ENCODE peak calls at places on chromosomes 12 and 14, in four cellular contexts. K is AG04450, S is left ventricle myocardium inferior, G is psoas muscle. L is an unnamed sample.

GRCh38 chr14:96255501-96256366 is at the start of gene BDKRB1:
- DNase-seq in K (peak), S (no peak), G (no peak), L (no peak)

GRCh38 chr12:125376422-125376821 is 311.2 kb downstream of the AACS start:
- DNase-seq in K (no peak), S (no peak), G (no peak), L (no peak)

GRCh38 chr12:95796225-95796981 is 5.8 kb upstream of the NTN4 start:
- DNase-seq in K (no peak), S (no peak), G (no peak), L (no peak)

GRCh38 chr12:69151254-69151751 is 88.1 kb upstream of the CPSF6 start:
- DNase-seq in K (no peak), S (no peak), G (no peak), L (no peak)

GRCh38 chr12:90086281-90086680 is 377.6 kb upstream of the ATP2B1 start:
- DNase-seq in K (no peak), S (no peak), G (no peak), L (no peak)

GRCh38 chr14:23704890-23705289 is 68.7 kb downstream of the DHRS2 start:
- DNase-seq in K (no peak), S (no peak), G (no peak), L (no peak)

GRCh38 chr14:78805586-78805985 is 635.4 kb downstream of the NRXN3 start:
- DNase-seq in K (no peak), S (no peak), G (no peak), L (no peak)

GRCh38 chr12:99505805-99506204 is 141.7 kb upstream of the GARIN6 start:
- DNase-seq in K (no peak), S (no peak), G (no peak), L (no peak)

GRCh38 chr12:127290251-127290650 is 976.7 kb upstream of the TMEM132C start:
- DNase-seq in K (no peak), S (no peak), G (no peak), L (no peak)

GRCh38 chr14:51597511-51597920 is 54.2 kb upstream of the FRMD6 start:
- DNase-seq in K (no peak), S (no peak), G (no peak), L (no peak)

GRCh38 chr14:83255015-83255726 is 1721.5 kb upstream of the SEL1L start:
- DNase-seq in K (no peak), S (no peak), G (no peak), L (no peak)

GRCh38 chr12:111035578-111036301 is 115.4 kb upstream of the MYL2 start:
- DNase-seq in K (no peak), S (no peak), G (no peak), L (no peak)

GRCh38 chr14:78341827-78342389 is 171.7 kb downstream of the NRXN3 start:
- DNase-seq in K (no peak), S (no peak), G (no peak), L (no peak)

GRCh38 chr14:56342419-56342901 is 224.2 kb downstream of the PELI2 start:
- DNase-seq in K (no peak), S (no peak), G (no peak), L (no peak)

GRCh38 chr12:1534708-1535107 is 59.7 kb downstream of the FBXL14 start:
- DNase-seq in K (no peak), S (no peak), G (no peak), L (no peak)

GRCh38 chr14:99389171-99389826 is 91.4 kb downstream of the SETD3 start:
- DNase-seq in K (no peak), S (no peak), G (peak), L (no peak)

GRCh38 chr14:103442288-103442687 is 57.1 kb downstream of the MARK3 start:
- DNase-seq in K (no peak), S (no peak), G (no peak), L (no peak)

GRCh38 chr14:68466491-68466977 is 326.3 kb downstream of the ZFP36L1 start:
- DNase-seq in K (peak), S (no peak), G (no peak), L (no peak)

GRCh38 chr12:58148405-58148804 is 207.0 kb downstream of the ATP23 start:
- DNase-seq in K (peak), S (no peak), G (no peak), L (no peak)

GRCh38 chr14:94536836-94537235 is 24.4 kb upstream of the SERPINA4 start:
- DNase-seq in K (no peak), S (no peak), G (no peak), L (no peak)

GRCh38 chr12:33710548-33710947 is 270.9 kb upstream of the SYT10 start:
- DNase-seq in K (no peak), S (no peak), G (no peak), L (no peak)

DNA sequence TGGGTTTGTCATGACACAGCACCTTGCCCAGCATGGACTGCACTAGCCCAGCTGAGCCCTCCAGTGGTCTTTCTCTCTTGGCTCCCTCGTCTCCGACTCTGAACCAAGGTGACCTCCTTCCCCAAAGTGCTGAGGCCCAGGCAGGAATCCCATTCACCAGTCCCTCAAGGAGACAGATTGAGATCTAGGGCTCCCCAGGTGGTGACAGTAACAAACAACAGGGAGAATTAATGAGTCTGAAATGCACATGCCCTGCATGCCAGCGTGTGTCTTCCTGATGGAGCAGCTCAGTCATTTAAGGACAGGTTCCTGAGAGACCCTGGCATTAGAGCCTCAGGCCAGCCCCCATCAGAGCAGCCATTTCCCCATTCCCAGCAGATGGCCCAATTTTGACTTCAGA is 51.4 kb upstream of the OAS1 start:
- DNase-seq in K (no peak), S (no peak), G (no peak), L (no peak)
- TF ChIP-seq CTCF in K (no peak), S (no peak), G (no peak), L (no peak)

DNA sequence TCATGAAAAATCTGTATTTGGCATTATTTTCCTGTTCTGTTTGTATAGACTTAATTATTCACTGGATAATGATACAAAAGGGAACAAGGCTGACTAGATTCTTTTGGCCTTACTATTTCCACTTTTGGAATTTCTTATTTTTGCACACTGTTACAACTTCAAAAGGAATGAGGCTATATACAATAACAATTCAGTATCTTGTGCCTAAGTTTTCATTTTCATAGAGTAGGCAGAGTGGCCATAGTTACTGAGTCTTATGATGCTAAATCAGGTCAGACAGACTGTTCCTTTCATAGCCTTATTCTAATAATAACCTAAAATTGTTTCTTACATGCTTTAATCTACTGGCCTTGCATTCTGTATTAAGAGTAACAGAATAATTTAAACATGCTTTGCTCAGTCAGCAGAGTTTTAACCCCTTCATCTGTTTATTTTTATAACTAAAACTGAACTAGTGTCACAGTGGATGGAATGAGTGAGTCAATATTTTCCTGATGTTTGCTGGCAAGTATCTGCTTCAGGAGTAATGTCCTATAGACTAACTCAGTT is 10.5 kb downstream of the TTC8 start:
- DNase-seq in K (peak), S (no peak), G (no peak), L (no peak)
- H3K27ac ChIP-seq in K (no peak), S (peak), G (no peak), L (peak)

GRCh38 chr14:41605550-41606248 is 977 bp upstream of the LRFN5 start:
- DNase-seq in K (no peak), S (no peak), G (peak), L (no peak)
- H3K4me3 ChIP-seq in K (peak), S (peak), G (peak), L (no peak)

DNA sequence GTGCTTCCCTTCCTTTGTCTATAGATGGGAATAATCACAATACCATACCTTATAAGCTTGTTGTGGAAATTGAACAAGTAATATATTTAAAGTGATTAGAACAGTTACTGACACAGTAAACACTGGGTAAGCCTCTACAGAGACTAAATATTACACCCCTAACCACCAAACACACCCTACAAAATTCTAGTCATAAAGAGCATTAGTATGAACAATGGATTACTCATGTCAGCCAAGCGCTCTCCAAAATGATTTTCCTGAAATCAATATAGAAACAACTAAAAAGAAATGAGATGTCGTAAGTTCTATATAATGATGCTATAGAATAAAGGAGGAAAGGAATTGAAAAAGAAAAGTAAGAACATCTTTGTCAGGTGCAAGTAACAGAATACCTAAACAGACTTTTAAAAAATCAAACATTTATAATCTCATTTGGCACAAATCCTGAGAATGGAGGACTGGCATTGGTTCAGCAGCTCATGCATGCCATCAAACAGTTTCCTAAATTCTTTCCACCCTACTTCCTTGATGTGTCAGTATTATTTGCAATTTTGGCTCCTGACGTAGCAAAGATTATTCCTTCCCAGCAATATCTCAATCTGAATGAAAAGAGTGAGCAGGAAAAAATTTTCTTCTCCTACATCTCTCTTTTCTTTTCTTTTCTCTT is 118.0 kb downstream of the SINHCAF start:
- DNase-seq in K (no peak), S (no peak), G (no peak), L (no peak)
- TF ChIP-seq CTCF in K (no peak), S (no peak), G (no peak), L (no peak)

DNA sequence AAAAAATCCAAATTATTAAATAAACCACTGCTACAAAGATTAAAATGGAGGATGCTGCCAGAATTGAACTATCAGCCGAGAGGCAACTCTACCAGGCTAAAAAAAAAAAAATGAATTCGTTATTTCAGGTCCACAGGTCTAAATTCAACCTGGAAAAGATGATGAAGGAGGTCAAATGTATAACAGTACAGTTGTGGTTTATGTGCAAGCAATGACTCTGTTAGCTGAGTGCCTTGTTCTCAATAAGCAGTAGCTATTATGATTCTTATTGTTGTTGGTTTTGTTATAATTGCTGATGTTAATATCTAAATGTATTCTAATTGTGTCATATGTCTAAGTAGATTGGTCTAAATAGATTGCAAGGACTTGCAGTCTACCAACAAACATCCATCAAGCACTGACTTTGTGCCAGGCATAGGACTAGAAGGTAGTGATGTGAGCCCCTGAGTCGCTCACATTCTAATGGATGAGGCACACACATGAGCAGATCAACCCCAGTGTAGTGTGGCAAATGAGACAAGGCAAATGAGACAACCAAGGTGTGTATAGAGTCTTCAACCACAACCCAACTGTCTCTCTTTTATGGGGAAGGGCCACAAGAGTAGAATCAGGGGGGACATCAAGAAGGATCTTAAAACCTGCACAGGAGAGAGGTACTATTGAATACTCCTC is 77.0 kb upstream of the PLEKHG7 start:
- DNase-seq in K (no peak), S (no peak), G (no peak), L (no peak)
- H3K27ac ChIP-seq in K (no peak), S (no peak), G (no peak), L (no peak)

GRCh38 chr12:6751767-6752166 is 1.2 kb downstream of the MLF2 start:
- DNase-seq in K (no peak), S (no peak), G (no peak), L (no peak)
- H3K4me3 ChIP-seq in K (peak), S (peak), G (peak), L (peak)

GRCh38 chr14:105531088-105531957 is 4.9 kb downstream of the TMEM121 start:
- DNase-seq in K (no peak), S (no peak), G (peak), L (no peak)

GRCh38 chr14:105533391-105533790 is 7.0 kb downstream of the TMEM121 start:
- DNase-seq in K (no peak), S (no peak), G (peak), L (no peak)

GRCh38 chr14:105532111-105532623 is 5.8 kb downstream of the TMEM121 start:
- DNase-seq in K (no peak), S (no peak), G (peak), L (no peak)

GRCh38 chr14:105533811-105534498 is 7.6 kb downstream of the TMEM121 start:
- DNase-seq in K (no peak), S (no peak), G (peak), L (no peak)

DNA sequence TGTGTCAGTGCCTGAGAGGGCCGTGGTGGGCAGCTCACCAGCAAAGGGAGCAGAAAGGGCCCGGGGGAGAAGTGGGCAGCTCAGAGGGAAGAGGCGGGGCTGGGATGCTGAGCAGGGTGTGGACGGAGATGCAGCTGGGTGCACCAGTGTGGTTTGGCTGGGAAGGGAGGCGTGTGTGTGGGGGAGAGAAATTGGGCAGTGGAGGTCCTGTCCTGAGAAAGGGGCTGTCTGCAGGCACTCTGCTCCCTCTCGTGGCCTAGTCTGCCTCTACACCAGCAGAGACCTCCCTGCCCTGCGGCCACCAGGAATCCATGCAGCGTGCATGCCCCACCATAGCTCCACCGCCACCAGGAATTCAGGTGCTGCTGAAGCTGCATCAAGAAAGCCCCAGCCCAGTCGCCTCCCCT is 6.4 kb downstream of the TMEM121 start:
- DNase-seq in K (no peak), S (no peak), G (peak), L (no peak)
- TF ChIP-seq CTCF in K (peak), S (peak), G (no peak), L (no peak)

GRCh38 chr14:55327179-55327578 is 56.0 kb downstream of the FBXO34 start:
- DNase-seq in K (no peak), S (no peak), G (no peak), L (no peak)

GRCh38 chr14:55333785-55334485 is 62.7 kb downstream of the FBXO34 start:
- DNase-seq in K (peak), S (no peak), G (no peak), L (no peak)

GRCh38 chr14:55328317-55328716 is 57.1 kb downstream of the FBXO34 start:
- DNase-seq in K (no peak), S (no peak), G (no peak), L (no peak)

GRCh38 chr14:55332654-55333570 is 61.7 kb downstream of the FBXO34 start:
- DNase-seq in K (no peak), S (no peak), G (no peak), L (no peak)

GRCh38 chr14:55329999-55330710 is 58.9 kb downstream of the FBXO34 start:
- DNase-seq in K (no peak), S (no peak), G (no peak), L (no peak)
- H3K27ac ChIP-seq in K (no peak), S (no peak), G (no peak), L (peak)

GRCh38 chr12:65649126-65649525 is 175.2 kb upstream of the HMGA2 start:
- DNase-seq in K (peak), S (no peak), G (no peak), L (no peak)

GRCh38 chr12:65647074-65647473 is 177.2 kb upstream of the HMGA2 start:
- DNase-seq in K (no peak), S (no peak), G (no peak), L (no peak)

GRCh38 chr12:65651060-65651459 is 173.2 kb upstream of the HMGA2 start:
- DNase-seq in K (no peak), S (no peak), G (no peak), L (no peak)

GRCh38 chr12:65646127-65646643 is 178.1 kb upstream of the HMGA2 start:
- DNase-seq in K (no peak), S (no peak), G (no peak), L (no peak)

GRCh38 chr12:65648461-65648860 is 175.8 kb upstream of the HMGA2 start:
- DNase-seq in K (no peak), S (no peak), G (no peak), L (no peak)
- H3K4me3 ChIP-seq in K (no peak), S (no peak), G (no peak), L (no peak)